ENCODE peak calls at places on chromosome 1, in nine cellular contexts. J, M, Y, K, N, Q, X, G and P are unnamed samples.

GRCh38 chr1:9121891-9122409 is 7.0 kb downstream of the GPR157 start:
- DNase-seq in N (peak), Y (no peak), J (no peak), Q (no peak), G (no peak), X (no peak), M (no peak), K (no peak), P (no peak)

GRCh38 chr1:34617717-34618116 is 137.1 kb upstream of the GJB5 start:
- DNase-seq in Q (no peak), M (no peak), K (no peak), X (no peak), G (no peak), Y (no peak), J (no peak), N (no peak), P (no peak)

GRCh38 chr1:112887599-112888303 is 68.2 kb downstream of the SLC16A1 start:
- DNase-seq in J (no peak), K (peak), G (peak), N (no peak), M (no peak), X (peak), Y (no peak), Q (no peak), P (no peak)

GRCh38 chr1:30511563-30512252 is 211.7 kb downstream of the MATN1 start:
- DNase-seq in K (peak), N (no peak), M (no peak), Q (peak), Y (peak), X (no peak), J (no peak), G (no peak), P (no peak)

GRCh38 chr1:230821346-230821745 is 47.0 kb downstream of the C1orf198 start:
- DNase-seq in J (no peak), M (no peak), N (no peak), Y (no peak), X (no peak), Q (peak), G (no peak), K (no peak), P (no peak)

GRCh38 chr1:39255212-39255611 is 50.7 kb downstream of the MACF1 start:
- DNase-seq in X (no peak), N (no peak), J (no peak), Y (no peak), K (no peak), M (no peak), Q (no peak), G (peak), P (no peak)

GRCh38 chr1:2229921-2230700 is 2.0 kb downstream of the SKI start:
- DNase-seq in K (peak), N (no peak), Y (peak), Q (peak), M (peak), X (peak), G (peak), J (no peak), P (no peak)

GRCh38 chr1:1622578-1623094 is 7.3 kb downstream of the MIB2 start:
- DNase-seq in J (no peak), K (no peak), M (no peak), N (no peak), G (no peak), Y (no peak), Q (no peak), X (no peak), P (no peak)

GRCh38 chr1:163186910-163187309 is 15.8 kb downstream of the RGS5 start:
- DNase-seq in Q (no peak), Y (no peak), N (no peak), K (no peak), G (no peak), X (no peak), J (no peak), M (no peak), P (no peak)

GRCh38 chr1:196143602-196144342 is 464.5 kb downstream of the KCNT2 start:
- DNase-seq in G (no peak), Y (no peak), Q (no peak), N (no peak), K (peak), X (no peak), M (peak), J (no peak), P (no peak)
- TF ChIP-seq CTCF in G (no peak), Y (no peak), Q (no peak), N (no peak), K (peak), X (no peak), M (peak), J (peak), P (no peak)

GRCh38 chr1:93749894-93750301 is 68.3 kb upstream of the BCAR3 start:
- DNase-seq in Q (no peak), G (peak), J (no peak), X (no peak), N (peak), Y (no peak), M (peak), K (peak), P (no peak)
- TF ChIP-seq CTCF in Q (peak), G (peak), J (no peak), X (no peak), N (no peak), Y (no peak), M (peak), K (peak), P (no peak)

DNA sequence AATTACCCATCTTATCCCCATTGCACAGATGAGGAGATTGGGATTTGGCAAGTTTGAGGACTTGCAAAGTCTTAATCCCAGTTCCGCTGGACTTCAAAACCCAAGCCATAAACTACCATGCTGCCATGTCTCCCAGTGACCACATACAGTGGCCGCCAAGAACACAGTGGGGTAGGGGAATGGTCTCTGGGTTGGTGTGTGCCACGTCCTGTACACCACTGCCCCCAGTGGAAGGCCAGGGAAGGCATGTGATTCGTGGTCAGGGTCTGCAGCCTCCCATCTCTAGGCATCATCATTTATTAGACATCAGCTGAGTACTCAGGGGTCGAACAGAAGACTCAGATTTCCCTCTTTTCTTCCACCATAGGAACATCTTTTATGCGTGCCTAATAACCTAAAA is 76.0 kb downstream of the MAN1C1 start:
- DNase-seq in X (no peak), Y (no peak), G (no peak), Q (no peak), J (peak), K (no peak), N (peak), M (peak), P (no peak)
- TF ChIP-seq CTCF in X (peak), Y (peak), G (peak), Q (peak), J (peak), K (peak), N (peak), M (peak), P (no peak)

DNA sequence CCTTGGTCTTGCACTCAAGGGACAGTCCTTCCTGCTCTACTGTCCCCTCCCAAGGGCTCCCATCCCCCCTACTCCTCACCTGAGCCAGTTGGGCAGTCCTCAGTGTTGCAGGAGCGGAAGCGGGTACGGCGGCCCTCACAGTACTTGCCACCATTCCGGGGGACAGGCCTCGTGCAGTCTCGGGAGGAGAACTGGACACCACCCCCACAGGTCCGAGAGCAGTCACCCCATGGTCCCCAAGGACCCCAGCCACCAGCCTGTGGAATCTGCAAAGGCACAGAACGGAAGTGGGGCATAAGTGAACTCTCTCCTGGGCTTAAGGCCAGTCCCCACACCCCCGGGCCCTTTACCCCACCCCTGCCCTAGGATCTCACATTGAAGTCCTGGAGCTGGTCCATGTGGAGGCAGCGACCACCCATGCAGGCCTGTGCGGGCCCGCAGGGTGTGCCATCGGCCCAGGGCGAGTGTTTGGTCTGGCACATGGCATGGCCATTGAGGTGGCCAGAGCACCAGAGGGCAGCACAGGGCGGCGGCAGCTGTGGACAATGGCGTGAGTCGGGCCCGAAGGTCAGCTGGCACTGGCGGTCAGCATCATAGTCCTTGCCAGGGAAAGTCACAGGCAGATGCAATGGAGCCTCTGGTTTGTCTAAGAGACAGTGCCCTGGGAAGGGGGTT is 5.2 kb downstream of the ADAMTS4 start:
- DNase-seq in G (no peak), M (no peak), N (no peak), K (no peak), X (peak), Q (no peak), Y (no peak), J (no peak), P (no peak)
- TF ChIP-seq CTCF in G (no peak), M (no peak), N (peak), K (peak), X (peak), Q (no peak), Y (no peak), J (no peak), P (no peak)

GRCh38 chr1:207025144-207025880 is 7.2 kb downstream of the C1orf116 start:
- DNase-seq in J (no peak), M (peak), Q (no peak), Y (no peak), X (no peak), G (peak), K (peak), N (no peak), P (no peak)
- TF ChIP-seq CTCF in J (no peak), M (no peak), Q (no peak), Y (no peak), X (no peak), G (no peak), K (peak), N (no peak), P (no peak)

GRCh38 chr1:78743626-78744025 is 94.0 kb downstream of the IFI44 start:
- DNase-seq in Q (no peak), M (no peak), G (peak), X (no peak), Y (no peak), K (peak), J (no peak), N (no peak), P (no peak)
- TF ChIP-seq CTCF in Q (peak), M (no peak), G (peak), X (no peak), Y (no peak), K (no peak), J (no peak), N (no peak), P (no peak)